ENCODE peak calls at places on chromosomes 6 and 20, in eight cellular contexts. W is NCI-H1417; P is NCI-H1436; X is stimulated activated CD8-positive, alpha-beta memory T cell treated with anti-CD3 and anti-CD28 coated beads, Interleukin-2, amount 100 ng/mL, for 1 hour; M is fibroblast of lung; J is right atrium auricular region; H is natural killer cell; F is H54. Y is an unnamed sample.

GRCh38 chr6:83065511-83066192 is at the start of gene UBE3D:
- DNase-seq in W (peak), P (peak), X (peak), M (peak), J (peak), H (peak), F (peak), Y (peak)

GRCh38 chr6:162856885-162857284 is 129.1 kb downstream of the PACRG start:
- DNase-seq in W (peak), P (peak), X (no peak), M (peak), J (no peak), H (no peak), F (peak), Y (peak)

GRCh38 chr20:49909499-49910339 is 5.6 kb downstream of the SPATA2 start:
- DNase-seq in W (no peak), P (no peak), X (no peak), M (no peak), J (no peak), H (no peak), F (no peak), Y (no peak)

GRCh38 chr20:47205577-47206123 is 150.8 kb downstream of the ZMYND8 start:
- DNase-seq in W (peak), P (peak), X (peak), M (peak), J (peak), H (peak), F (peak), Y (peak)

GRCh38 chr6:133040025-133040838 is 200.9 kb upstream of the EYA4 start:
- DNase-seq in W (peak), P (no peak), X (no peak), M (peak), J (no peak), H (no peak), F (no peak), Y (peak)

GRCh38 chr6:73560853-73561407 is 40.1 kb upstream of the EEF1A1 start:
- DNase-seq in W (no peak), P (no peak), X (no peak), M (no peak), J (no peak), H (no peak), F (no peak), Y (no peak)

GRCh38 chr6:108587258-108588059 is 26.7 kb downstream of the FOXO3 start:
- DNase-seq in W (no peak), P (no peak), X (no peak), M (peak), J (no peak), H (no peak), F (no peak), Y (peak)

GRCh38 chr20:63453029-63453523 is 19.4 kb downstream of the KCNQ2 start:
- DNase-seq in W (no peak), P (no peak), X (no peak), M (no peak), J (no peak), H (no peak), F (no peak), Y (peak)

GRCh38 chr20:13260620-13261279 is 39.7 kb downstream of the ISM1 start:
- DNase-seq in W (no peak), P (no peak), X (no peak), M (no peak), J (no peak), H (no peak), F (no peak), Y (no peak)

GRCh38 chr6:157020398-157021266 is 243.5 kb downstream of the ARID1B start:
- DNase-seq in W (peak), P (peak), X (no peak), M (peak), J (peak), H (no peak), F (peak), Y (peak)

GRCh38 chr6:22614541-22614940 is 45.2 kb downstream of the HDGFL1 start:
- DNase-seq in W (no peak), P (no peak), X (no peak), M (peak), J (no peak), H (no peak), F (no peak), Y (no peak)

GRCh38 chr6:130148181-130148580 is 74.6 kb downstream of the SAMD3 start:
- DNase-seq in W (no peak), P (no peak), X (no peak), M (no peak), J (no peak), H (no peak), F (no peak), Y (no peak)

GRCh38 chr6:98816799-98817198 is 17.6 kb upstream of the POU3F2 start:
- DNase-seq in W (no peak), P (no peak), X (no peak), M (no peak), J (no peak), H (no peak), F (no peak), Y (no peak)

Y was measured in cardiac fibroblast.